ENCODE peak calls at places on chromosomes 11 and 22, in seven cellular contexts. One of them, this sample, is unnamed.

GRCh38 chr11:60370252-60370810 is 8.0 kb upstream of the MS4A7 start:
- DNase-seq in tibial artery: no peak
- DNase-seq in heart left ventricle: no peak
- DNase-seq in IMR-90: no peak
- DNase-seq in heart right ventricle: no peak
- DNase-seq in upper lobe of right lung: no peak
- DNase-seq in kidney: no peak
- DNase-seq in this sample: no peak

GRCh38 chr11:58390551-58391063 is 16.1 kb downstream of the OR5B3 start:
- DNase-seq in tibial artery: no peak
- DNase-seq in heart left ventricle: no peak
- DNase-seq in IMR-90: no peak
- DNase-seq in heart right ventricle: no peak
- DNase-seq in upper lobe of right lung: peak; percentile 56
- DNase-seq in kidney: peak; percentile 61
- DNase-seq in this sample: no peak

GRCh38 chr11:22317656-22318055 is 20.5 kb upstream of the SLC17A6 start:
- DNase-seq in tibial artery: no peak
- DNase-seq in heart left ventricle: no peak
- DNase-seq in IMR-90: no peak
- DNase-seq in heart right ventricle: no peak
- DNase-seq in upper lobe of right lung: no peak
- DNase-seq in kidney: no peak
- DNase-seq in this sample: no peak

GRCh38 chr11:121714356-121714755 is 261.6 kb upstream of the SORL1-AS1 start:
- DNase-seq in tibial artery: no peak
- DNase-seq in heart left ventricle: no peak
- DNase-seq in IMR-90: peak; percentile 72
- DNase-seq in heart right ventricle: no peak
- DNase-seq in upper lobe of right lung: no peak
- DNase-seq in kidney: no peak
- DNase-seq in this sample: no peak

GRCh38 chr11:46315783-46316563 is 31.3 kb upstream of the DGKZ start:
- DNase-seq in tibial artery: no peak
- DNase-seq in heart left ventricle: peak; percentile 80
- DNase-seq in IMR-90: no peak
- DNase-seq in heart right ventricle: peak; percentile 50
- DNase-seq in upper lobe of right lung: no peak
- DNase-seq in kidney: no peak
- DNase-seq in this sample: no peak

GRCh38 chr11:117673561-117673960 is 123.5 kb downstream of the DSCAML1 start:
- DNase-seq in tibial artery: no peak
- DNase-seq in heart left ventricle: no peak
- DNase-seq in IMR-90: no peak
- DNase-seq in heart right ventricle: no peak
- DNase-seq in upper lobe of right lung: no peak
- DNase-seq in kidney: no peak
- DNase-seq in this sample: no peak

GRCh38 chr11:106480581-106481185 is 403.2 kb downstream of the AASDHPPT start:
- DNase-seq in tibial artery: no peak
- DNase-seq in heart left ventricle: no peak
- DNase-seq in IMR-90: peak; percentile 30
- DNase-seq in heart right ventricle: no peak
- DNase-seq in upper lobe of right lung: no peak
- DNase-seq in kidney: no peak
- DNase-seq in this sample: no peak

GRCh38 chr22:22863001-22863400 is 24.6 kb upstream of the IGLL5 start:
- DNase-seq in tibial artery: no peak
- DNase-seq in heart left ventricle: no peak
- DNase-seq in IMR-90: no peak
- DNase-seq in heart right ventricle: no peak
- DNase-seq in upper lobe of right lung: no peak
- DNase-seq in kidney: no peak
- DNase-seq in this sample: no peak

GRCh38 chr11:19919050-19919561 is 206.5 kb downstream of the NAV2 start:
- DNase-seq in tibial artery: peak; percentile 91
- DNase-seq in heart left ventricle: peak; percentile 61
- DNase-seq in IMR-90: peak; percentile 98
- DNase-seq in heart right ventricle: peak; percentile 29
- DNase-seq in upper lobe of right lung: peak; percentile 80
- DNase-seq in kidney: no peak
- DNase-seq in this sample: no peak

GRCh38 chr11:5690216-5690615 is 626 bp downstream of the TRIM22 start:
- DNase-seq in tibial artery: no peak
- DNase-seq in heart left ventricle: no peak
- DNase-seq in IMR-90: peak; percentile 40
- DNase-seq in heart right ventricle: no peak
- DNase-seq in upper lobe of right lung: no peak
- DNase-seq in kidney: no peak
- DNase-seq in this sample: no peak

GRCh38 chr11:122154227-122154626 is 38.2 kb upstream of the BLID start:
- DNase-seq in tibial artery: no peak
- DNase-seq in heart left ventricle: no peak
- DNase-seq in IMR-90: no peak
- DNase-seq in heart right ventricle: no peak
- DNase-seq in upper lobe of right lung: no peak
- DNase-seq in kidney: no peak
- DNase-seq in this sample: no peak

GRCh38 chr11:102802341-102802740 is 4.4 kb upstream of the MMP1 start:
- DNase-seq in tibial artery: no peak
- DNase-seq in heart left ventricle: no peak
- DNase-seq in IMR-90: peak; percentile 95
- DNase-seq in heart right ventricle: no peak
- DNase-seq in upper lobe of right lung: no peak
- DNase-seq in kidney: no peak
- DNase-seq in this sample: no peak

GRCh38 chr11:117145393-117145761 is 1.3 kb downstream of the PAFAH1B2 start:
- DNase-seq in tibial artery: no peak
- DNase-seq in heart left ventricle: no peak
- DNase-seq in IMR-90: peak; percentile 32
- DNase-seq in heart right ventricle: no peak
- DNase-seq in upper lobe of right lung: no peak
- DNase-seq in kidney: no peak
- DNase-seq in this sample: no peak

GRCh38 chr11:74714904-74715303 is 16.3 kb downstream of the CHRDL2 start:
- DNase-seq in tibial artery: no peak
- DNase-seq in heart left ventricle: no peak
- DNase-seq in IMR-90: no peak
- DNase-seq in heart right ventricle: no peak
- DNase-seq in upper lobe of right lung: no peak
- DNase-seq in kidney: no peak
- DNase-seq in this sample: no peak

GRCh38 chr11:92376146-92376599 is 151.6 kb downstream of the FAT3 start:
- DNase-seq in tibial artery: no peak
- DNase-seq in heart left ventricle: no peak
- DNase-seq in IMR-90: peak; percentile 83
- DNase-seq in heart right ventricle: no peak
- DNase-seq in upper lobe of right lung: no peak
- DNase-seq in kidney: no peak
- DNase-seq in this sample: no peak

GRCh38 chr11:64863381-64864060 is 14.9 kb downstream of the EHD1 start:
- DNase-seq in tibial artery: peak; percentile 88
- DNase-seq in heart left ventricle: no peak
- DNase-seq in IMR-90: no peak
- DNase-seq in heart right ventricle: no peak
- DNase-seq in upper lobe of right lung: no peak
- DNase-seq in kidney: peak; percentile 93
- DNase-seq in this sample: no peak

GRCh38 chr22:43514476-43515157 is 102.8 kb downstream of the MPPED1 start:
- DNase-seq in tibial artery: no peak
- DNase-seq in heart left ventricle: no peak
- DNase-seq in IMR-90: no peak
- DNase-seq in heart right ventricle: no peak
- DNase-seq in upper lobe of right lung: no peak
- DNase-seq in kidney: peak; percentile 58
- DNase-seq in this sample: no peak

GRCh38 chr11:133983660-133984316 is 27.0 kb upstream of the IGSF9B start:
- DNase-seq in tibial artery: no peak
- DNase-seq in heart left ventricle: no peak
- DNase-seq in IMR-90: no peak
- DNase-seq in heart right ventricle: no peak
- DNase-seq in upper lobe of right lung: no peak
- DNase-seq in kidney: no peak
- DNase-seq in this sample: no peak

GRCh38 chr11:65606876-65607613 is 7.0 kb downstream of the MAP3K11 start:
- DNase-seq in tibial artery: peak; percentile 98
- DNase-seq in heart left ventricle: peak; percentile 96
- DNase-seq in IMR-90: peak; percentile 93
- DNase-seq in heart right ventricle: peak; percentile 96
- DNase-seq in upper lobe of right lung: peak; percentile 95
- DNase-seq in kidney: peak; percentile 98
- DNase-seq in this sample: peak; percentile 37

GRCh38 chr11:119983816-119984215 is 154.1 kb downstream of the TRIM29 start:
- DNase-seq in tibial artery: no peak
- DNase-seq in heart left ventricle: no peak
- DNase-seq in IMR-90: no peak
- DNase-seq in heart right ventricle: no peak
- DNase-seq in upper lobe of right lung: no peak
- DNase-seq in kidney: no peak
- DNase-seq in this sample: no peak
- H3K27ac ChIP-seq in tibial artery: no peak overlapping the region
- H3K27ac ChIP-seq in heart left ventricle: no peak overlapping the region
- H3K27ac ChIP-seq in IMR-90: no peak overlapping the region
- H3K27ac ChIP-seq in heart right ventricle: no peak overlapping the region
- H3K27ac ChIP-seq in upper lobe of right lung: no peak overlapping the region
- H3K27ac ChIP-seq in kidney: no peak overlapping the region
- H3K27ac ChIP-seq in this sample: no peak overlapping the region

GRCh38 chr11:8017071-8017470 is 29.9 kb downstream of the EIF3F start:
- DNase-seq in tibial artery: no peak
- DNase-seq in heart left ventricle: no peak
- DNase-seq in IMR-90: no peak
- DNase-seq in heart right ventricle: no peak
- DNase-seq in upper lobe of right lung: peak; percentile 34
- DNase-seq in kidney: no peak
- DNase-seq in this sample: no peak
- H3K27ac ChIP-seq in tibial artery: no peak overlapping the region
- H3K27ac ChIP-seq in heart left ventricle: no peak overlapping the region
- H3K27ac ChIP-seq in IMR-90: no peak overlapping the region
- H3K27ac ChIP-seq in heart right ventricle: no peak overlapping the region
- H3K27ac ChIP-seq in upper lobe of right lung: no peak overlapping the region
- H3K27ac ChIP-seq in kidney: no peak overlapping the region
- H3K27ac ChIP-seq in this sample: no peak overlapping the region

DNA sequence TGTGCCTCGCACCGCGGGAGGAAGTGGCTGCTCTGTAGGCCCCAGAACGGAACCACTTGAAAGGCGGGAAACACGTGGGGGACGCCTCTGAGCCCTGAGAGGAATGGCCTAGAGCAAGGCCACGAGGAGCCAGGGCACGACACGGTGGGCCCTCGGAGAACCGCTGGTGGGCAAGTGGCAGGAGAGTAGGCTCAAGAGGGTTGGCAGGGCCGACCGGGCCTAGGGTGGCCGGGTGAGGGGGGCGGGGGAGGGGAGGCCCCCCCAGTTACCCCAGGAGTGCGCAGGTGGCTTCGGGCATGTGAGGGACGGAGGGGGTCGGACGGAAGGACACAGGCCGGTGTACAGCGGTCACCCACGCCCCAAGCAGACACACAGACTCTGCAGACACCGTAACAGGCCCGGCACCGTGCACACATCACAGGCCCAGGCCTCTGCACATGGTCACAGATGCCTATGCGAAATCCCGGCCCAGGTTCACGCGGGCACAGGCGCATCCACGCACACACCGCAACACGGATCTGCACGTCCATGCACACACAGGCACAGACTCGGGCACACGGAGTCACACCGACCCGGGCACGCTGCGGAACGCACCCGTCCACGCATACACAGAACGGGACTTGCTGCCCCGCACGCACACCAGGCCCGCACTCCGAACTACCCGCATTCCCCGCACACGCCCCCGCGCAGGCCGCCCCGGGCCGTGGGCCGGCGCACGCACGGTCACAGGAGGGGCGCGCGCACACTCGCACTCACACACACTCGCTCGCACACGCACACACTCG is at the start of gene MGAT3:
- DNase-seq in tibial artery: no peak
- DNase-seq in heart left ventricle: no peak
- DNase-seq in IMR-90: no peak
- DNase-seq in heart right ventricle: no peak
- DNase-seq in upper lobe of right lung: no peak
- DNase-seq in kidney: peak; percentile 75
- DNase-seq in this sample: no peak
- H3K27ac ChIP-seq in tibial artery: no peak within 1 kb of the TSS
- H3K27ac ChIP-seq in heart left ventricle: peak within 1 kb of the TSS; percentile 70
- H3K27ac ChIP-seq in IMR-90: no peak within 1 kb of the TSS
- H3K27ac ChIP-seq in heart right ventricle: peak within 1 kb of the TSS; percentile 85
- H3K27ac ChIP-seq in upper lobe of right lung: peak within 1 kb of the TSS; percentile 47
- H3K27ac ChIP-seq in kidney: no peak within 1 kb of the TSS
- H3K27ac ChIP-seq in this sample: peak within 1 kb of the TSS; percentile 48

DNA sequence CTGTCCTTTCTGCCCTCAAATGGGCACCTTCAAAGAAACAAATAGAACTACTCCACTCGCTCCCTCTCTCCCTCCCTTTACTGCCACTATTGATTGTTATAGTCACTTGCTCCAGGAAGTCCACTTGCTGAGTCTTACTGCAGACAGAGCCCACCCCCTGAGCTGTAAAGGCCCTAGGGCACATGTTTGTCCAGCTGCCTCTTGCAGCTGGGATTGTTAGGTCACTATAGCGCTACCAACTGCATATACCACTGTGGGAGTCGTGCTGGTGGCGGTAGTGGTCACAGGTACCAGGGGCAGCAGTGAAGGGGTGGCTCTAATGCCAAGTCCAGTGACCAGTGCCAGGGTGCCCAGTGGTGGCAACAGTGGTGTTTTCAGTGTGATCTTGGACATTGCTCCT is 4.4 kb upstream of the SREBF2 start:
- DNase-seq in tibial artery: no peak
- DNase-seq in heart left ventricle: no peak
- DNase-seq in IMR-90: no peak
- DNase-seq in heart right ventricle: no peak
- DNase-seq in upper lobe of right lung: no peak
- DNase-seq in kidney: no peak
- DNase-seq in this sample: no peak
- H3K27ac ChIP-seq in tibial artery: no peak overlapping the region
- H3K27ac ChIP-seq in heart left ventricle: no peak overlapping the region
- H3K27ac ChIP-seq in IMR-90: no peak overlapping the region
- H3K27ac ChIP-seq in heart right ventricle: no peak overlapping the region
- H3K27ac ChIP-seq in upper lobe of right lung: no peak overlapping the region
- H3K27ac ChIP-seq in kidney: no peak overlapping the region
- H3K27ac ChIP-seq in this sample: no peak overlapping the region

DNA sequence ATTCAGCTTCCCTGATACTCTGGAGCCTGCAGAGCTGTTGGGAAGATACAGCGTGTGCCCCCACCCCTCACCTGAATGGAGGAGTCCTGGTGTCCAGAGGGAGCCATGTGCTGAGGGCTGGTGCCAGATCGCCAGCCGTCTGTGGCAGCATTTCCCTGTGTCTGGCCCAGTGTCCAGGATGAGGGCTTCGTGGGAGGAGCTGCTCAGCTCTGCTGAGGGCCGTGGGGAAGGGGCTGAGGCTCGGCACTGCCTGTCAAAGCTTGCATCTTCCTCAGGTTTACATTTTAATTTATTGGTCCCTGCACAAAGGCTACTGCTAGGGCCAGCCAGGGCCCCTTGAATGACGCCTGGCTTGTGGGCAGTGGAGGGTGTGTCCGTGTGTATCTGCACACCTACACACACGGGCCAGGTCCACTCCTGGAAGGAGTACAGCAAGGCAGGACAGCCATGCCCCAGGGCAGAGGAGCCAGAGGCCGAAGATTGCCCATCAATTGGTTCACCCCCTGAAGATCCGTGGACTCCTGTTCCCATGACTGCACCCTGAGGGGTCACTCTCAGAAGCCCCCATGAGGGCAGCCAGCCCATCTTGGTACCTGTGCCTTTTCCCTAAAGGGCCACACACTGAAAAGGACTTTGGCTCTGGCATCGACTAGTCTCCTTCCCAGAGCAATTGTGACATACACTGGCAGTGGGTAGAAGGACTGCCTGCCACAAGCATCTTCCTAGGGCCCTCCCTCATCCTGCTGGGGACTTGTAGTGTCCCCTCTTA is 107.7 kb upstream of the PARVA start:
- DNase-seq in tibial artery: no peak
- DNase-seq in heart left ventricle: no peak
- DNase-seq in IMR-90: no peak
- DNase-seq in heart right ventricle: no peak
- DNase-seq in upper lobe of right lung: no peak
- DNase-seq in kidney: no peak
- DNase-seq in this sample: no peak
- H3K27ac ChIP-seq in tibial artery: peak overlapping the region; percentile 77
- H3K27ac ChIP-seq in heart left ventricle: no peak overlapping the region
- H3K27ac ChIP-seq in IMR-90: peak overlapping the region; percentile 38
- H3K27ac ChIP-seq in heart right ventricle: no peak overlapping the region
- H3K27ac ChIP-seq in upper lobe of right lung: peak overlapping the region; percentile 36
- H3K27ac ChIP-seq in kidney: no peak overlapping the region
- H3K27ac ChIP-seq in this sample: peak overlapping the region; percentile 50